ENCODE peak calls at places on chromosomes 6 and 20, in six cellular contexts. One of them, this sample, is unnamed.

GRCh38 chr6:1609662-1610496 is at the start of gene FOXC1:
- DNase-seq in stomach: peak; percentile 85
- DNase-seq in HCT116: peak; percentile 83
- DNase-seq in neuronal stem cell: peak; percentile 80
- DNase-seq in Peyer's patch: no peak
- DNase-seq in right cardiac atrium: peak; percentile 93
- DNase-seq in this sample: peak; percentile 89

GRCh38 chr6:16762547-16763477 is 1.6 kb upstream of the ATXN1 start:
- DNase-seq in Peyer's patch: peak; percentile 53
- DNase-seq in neuronal stem cell: peak; percentile 27
- DNase-seq in stomach: peak; percentile 58
- DNase-seq in HCT116: peak; percentile 83
- DNase-seq in right cardiac atrium: peak; percentile 46
- DNase-seq in this sample: peak; percentile 46

GRCh38 chr20:5191829-5192569 is 65.2 kb downstream of the CDS2 start:
- DNase-seq in HCT116: peak; percentile 51
- DNase-seq in neuronal stem cell: peak; percentile 49
- DNase-seq in Peyer's patch: no peak
- DNase-seq in stomach: peak; percentile 34
- DNase-seq in right cardiac atrium: no peak
- DNase-seq in this sample: peak; percentile 49

GRCh38 chr6:150830409-150831165 is 34.9 kb upstream of the MTHFD1L start:
- DNase-seq in stomach: no peak
- DNase-seq in HCT116: no peak
- DNase-seq in right cardiac atrium: no peak
- DNase-seq in Peyer's patch: no peak
- DNase-seq in neuronal stem cell: no peak
- DNase-seq in this sample: no peak

GRCh38 chr20:57662028-57662312 is 41.7 kb upstream of the ZBP1 start:
- DNase-seq in stomach: peak; percentile 19
- DNase-seq in HCT116: no peak
- DNase-seq in Peyer's patch: no peak
- DNase-seq in neuronal stem cell: no peak
- DNase-seq in right cardiac atrium: no peak
- DNase-seq in this sample: no peak

GRCh38 chr20:41029150-41029872 is 689 bp downstream of the TOP1 start:
- DNase-seq in right cardiac atrium: peak; percentile 37
- DNase-seq in Peyer's patch: no peak
- DNase-seq in HCT116: no peak
- DNase-seq in stomach: no peak
- DNase-seq in neuronal stem cell: peak; percentile 35
- DNase-seq in this sample: peak; percentile 40

GRCh38 chr20:53162251-53162835 is 190.2 kb downstream of the TSHZ2 start:
- DNase-seq in neuronal stem cell: peak; percentile 48
- DNase-seq in right cardiac atrium: peak; percentile 32
- DNase-seq in Peyer's patch: no peak
- DNase-seq in HCT116: peak; percentile 42
- DNase-seq in stomach: no peak
- DNase-seq in this sample: peak; percentile 53

GRCh38 chr20:17542993-17543412 is 11.8 kb upstream of the BFSP1 start:
- DNase-seq in right cardiac atrium: no peak
- DNase-seq in neuronal stem cell: no peak
- DNase-seq in Peyer's patch: no peak
- DNase-seq in HCT116: no peak
- DNase-seq in stomach: no peak
- DNase-seq in this sample: no peak

GRCh38 chr20:37764333-37764935 is 70.6 kb downstream of the CTNNBL1 start:
- DNase-seq in Peyer's patch: no peak
- DNase-seq in HCT116: no peak
- DNase-seq in neuronal stem cell: no peak
- DNase-seq in stomach: no peak
- DNase-seq in right cardiac atrium: no peak
- DNase-seq in this sample: no peak

GRCh38 chr20:46814366-46815232 is 80.0 kb upstream of the EYA2 start:
- DNase-seq in stomach: peak; percentile 33
- DNase-seq in Peyer's patch: no peak
- DNase-seq in HCT116: peak; percentile 62
- DNase-seq in neuronal stem cell: peak; percentile 82
- DNase-seq in right cardiac atrium: no peak
- DNase-seq in this sample: no peak

GRCh38 chr6:30556714-30556963 is 350 bp upstream of the GNL1 start:
- DNase-seq in HCT116: peak; percentile 91
- DNase-seq in stomach: peak; percentile 89
- DNase-seq in neuronal stem cell: no peak
- DNase-seq in Peyer's patch: peak; percentile 94
- DNase-seq in right cardiac atrium: peak; percentile 90
- DNase-seq in this sample: peak; percentile 97

GRCh38 chr20:62898093-62898964 is 28.0 kb downstream of the DIDO1 start:
- DNase-seq in HCT116: no peak
- DNase-seq in neuronal stem cell: no peak
- DNase-seq in right cardiac atrium: no peak
- DNase-seq in stomach: no peak
- DNase-seq in Peyer's patch: no peak
- DNase-seq in this sample: no peak

GRCh38 chr6:14852375-14852774 is 393.5 kb upstream of the JARID2 start:
- DNase-seq in right cardiac atrium: no peak
- DNase-seq in stomach: no peak
- DNase-seq in Peyer's patch: no peak
- DNase-seq in neuronal stem cell: no peak
- DNase-seq in HCT116: no peak
- DNase-seq in this sample: no peak

GRCh38 chr20:10225439-10226080 is 6.9 kb downstream of the SNAP25 start:
- DNase-seq in right cardiac atrium: no peak
- DNase-seq in stomach: no peak
- DNase-seq in neuronal stem cell: no peak
- DNase-seq in HCT116: no peak
- DNase-seq in Peyer's patch: no peak
- DNase-seq in this sample: no peak

GRCh38 chr20:36275011-36275410 is 31.1 kb upstream of the DLGAP4 start:
- DNase-seq in Peyer's patch: no peak
- DNase-seq in right cardiac atrium: no peak
- DNase-seq in neuronal stem cell: no peak
- DNase-seq in HCT116: no peak
- DNase-seq in stomach: no peak
- DNase-seq in this sample: no peak

GRCh38 chr20:44931911-44932310 is 22.1 kb downstream of the PABPC1L start:
- DNase-seq in right cardiac atrium: no peak
- DNase-seq in stomach: no peak
- DNase-seq in Peyer's patch: no peak
- DNase-seq in HCT116: no peak
- DNase-seq in neuronal stem cell: no peak
- DNase-seq in this sample: no peak

GRCh38 chr6:3341467-3341866 is 82.7 kb downstream of the PSMG4 start:
- DNase-seq in Peyer's patch: no peak
- DNase-seq in HCT116: no peak
- DNase-seq in stomach: no peak
- DNase-seq in neuronal stem cell: no peak
- DNase-seq in right cardiac atrium: peak; percentile 57
- DNase-seq in this sample: no peak

GRCh38 chr6:169801396-169802160 is 50.2 kb downstream of the ERMARD start:
- DNase-seq in neuronal stem cell: no peak
- DNase-seq in right cardiac atrium: no peak
- DNase-seq in HCT116: no peak
- DNase-seq in Peyer's patch: no peak
- DNase-seq in stomach: no peak
- DNase-seq in this sample: peak; percentile 6

GRCh38 chr6:44788387-44788981 is 401.0 kb downstream of the CDC5L start:
- DNase-seq in Peyer's patch: no peak
- DNase-seq in HCT116: no peak
- DNase-seq in neuronal stem cell: no peak
- DNase-seq in right cardiac atrium: no peak
- DNase-seq in stomach: no peak
- DNase-seq in this sample: no peak

GRCh38 chr6:157060440-157060949 is 262.8 kb downstream of the TMEM242 start:
- DNase-seq in HCT116: no peak
- DNase-seq in right cardiac atrium: no peak
- DNase-seq in stomach: no peak
- DNase-seq in Peyer's patch: no peak
- DNase-seq in neuronal stem cell: no peak
- DNase-seq in this sample: no peak

GRCh38 chr20:36741072-36741471 is 4.8 kb downstream of the NDRG3 start:
- DNase-seq in neuronal stem cell: no peak
- DNase-seq in HCT116: no peak
- DNase-seq in right cardiac atrium: no peak
- DNase-seq in stomach: no peak
- DNase-seq in Peyer's patch: no peak
- DNase-seq in this sample: no peak

GRCh38 chr20:50151034-50151743 is 2.3 kb downstream of the PEDS1 start:
- DNase-seq in neuronal stem cell: no peak
- DNase-seq in right cardiac atrium: no peak
- DNase-seq in stomach: peak; percentile 73
- DNase-seq in HCT116: no peak
- DNase-seq in Peyer's patch: no peak
- DNase-seq in this sample: no peak

GRCh38 chr6:71889366-71889765 is 3.0 kb downstream of the RIMS1 start:
- DNase-seq in stomach: no peak
- DNase-seq in HCT116: no peak
- DNase-seq in Peyer's patch: no peak
- DNase-seq in right cardiac atrium: no peak
- DNase-seq in neuronal stem cell: no peak
- DNase-seq in this sample: no peak

GRCh38 chr6:71886184-71887005 is at the start of gene RIMS1:
- DNase-seq in Peyer's patch: no peak
- DNase-seq in stomach: no peak
- DNase-seq in HCT116: no peak
- DNase-seq in right cardiac atrium: peak; percentile 11
- DNase-seq in neuronal stem cell: peak; percentile 61
- DNase-seq in this sample: peak; percentile 22

GRCh38 chr6:71888720-71889340 is 2.5 kb downstream of the RIMS1 start:
- DNase-seq in neuronal stem cell: no peak
- DNase-seq in stomach: no peak
- DNase-seq in HCT116: no peak
- DNase-seq in right cardiac atrium: no peak
- DNase-seq in Peyer's patch: no peak
- DNase-seq in this sample: no peak

GRCh38 chr6:71887006-71887743 is 825 bp downstream of the RIMS1 start:
- DNase-seq in right cardiac atrium: no peak
- DNase-seq in neuronal stem cell: peak; percentile 18
- DNase-seq in HCT116: no peak
- DNase-seq in Peyer's patch: no peak
- DNase-seq in stomach: no peak
- DNase-seq in this sample: no peak

DNA sequence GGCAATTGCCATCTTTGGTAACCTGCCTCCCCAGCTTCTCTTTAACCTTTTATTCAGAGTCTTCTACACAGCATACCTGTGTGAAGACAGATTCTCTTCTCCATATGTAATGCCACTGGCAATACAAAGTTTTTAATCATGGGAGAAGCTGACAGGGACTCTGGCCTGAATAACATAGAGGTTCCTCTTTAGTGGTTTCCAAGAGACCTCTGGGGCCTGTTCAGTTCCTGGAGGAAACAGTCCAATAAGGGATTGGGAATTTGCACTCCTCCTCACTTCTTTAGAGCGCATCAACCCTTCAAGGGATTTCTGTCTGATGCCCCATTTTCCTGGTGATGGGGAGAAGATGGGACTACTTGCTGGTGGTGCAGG is 1.4 kb downstream of the RIMS1 start:
- DNase-seq in Peyer's patch: no peak
- DNase-seq in HCT116: no peak
- DNase-seq in stomach: no peak
- DNase-seq in neuronal stem cell: no peak
- DNase-seq in right cardiac atrium: no peak
- DNase-seq in this sample: no peak
- H3K4me3 ChIP-seq in Peyer's patch: no peak overlapping the region
- H3K4me3 ChIP-seq in HCT116: no peak overlapping the region
- H3K4me3 ChIP-seq in stomach: no peak overlapping the region
- H3K4me3 ChIP-seq in neuronal stem cell: no peak overlapping the region
- H3K4me3 ChIP-seq in right cardiac atrium: no peak overlapping the region
- H3K4me3 ChIP-seq in this sample: no peak overlapping the region

DNA sequence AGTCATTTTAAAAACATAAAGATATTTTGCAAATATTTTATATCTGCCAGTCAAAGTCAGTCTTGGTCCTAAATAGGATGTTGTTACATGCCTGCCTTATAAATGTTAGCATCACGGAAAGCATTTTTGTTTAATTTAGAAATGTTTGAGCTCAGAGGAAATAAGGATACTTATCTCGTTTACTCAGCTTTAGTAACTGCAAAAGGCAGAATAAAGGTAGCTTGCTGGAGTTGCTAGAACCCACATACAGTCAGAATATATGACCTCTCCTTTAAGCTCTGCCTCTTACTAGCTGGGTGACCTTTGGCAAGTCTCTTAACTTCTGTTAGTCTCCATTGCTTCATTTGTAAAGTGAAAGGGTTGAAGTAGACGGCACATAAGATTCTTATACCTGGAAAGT is 867.3 kb downstream of the KIF16B start:
- DNase-seq in neuronal stem cell: no peak
- DNase-seq in stomach: no peak
- DNase-seq in HCT116: no peak
- DNase-seq in right cardiac atrium: no peak
- DNase-seq in Peyer's patch: no peak
- DNase-seq in this sample: no peak
- H3K4me3 ChIP-seq in neuronal stem cell: no peak overlapping the region
- H3K4me3 ChIP-seq in stomach: no peak overlapping the region
- H3K4me3 ChIP-seq in HCT116: no peak overlapping the region
- H3K4me3 ChIP-seq in right cardiac atrium: no peak overlapping the region
- H3K4me3 ChIP-seq in Peyer's patch: no peak overlapping the region
- H3K4me3 ChIP-seq in this sample: no peak overlapping the region

GRCh38 chr6:125792680-125793079 is 1.9 kb downstream of the NCOA7 start:
- DNase-seq in Peyer's patch: no peak
- DNase-seq in right cardiac atrium: no peak
- DNase-seq in HCT116: no peak
- DNase-seq in stomach: no peak
- DNase-seq in neuronal stem cell: no peak
- DNase-seq in this sample: no peak
- H3K4me3 ChIP-seq in Peyer's patch: peak overlapping the region; percentile 87
- H3K4me3 ChIP-seq in right cardiac atrium: peak overlapping the region; percentile 20
- H3K4me3 ChIP-seq in HCT116: no peak overlapping the region
- H3K4me3 ChIP-seq in stomach: no peak overlapping the region
- H3K4me3 ChIP-seq in neuronal stem cell: no peak overlapping the region
- H3K4me3 ChIP-seq in this sample: no peak overlapping the region

GRCh38 chr6:113805167-113805835 is 51.8 kb upstream of the MARCKS start:
- DNase-seq in right cardiac atrium: no peak
- DNase-seq in neuronal stem cell: no peak
- DNase-seq in HCT116: no peak
- DNase-seq in Peyer's patch: no peak
- DNase-seq in stomach: no peak
- DNase-seq in this sample: no peak

GRCh38 chr6:113805836-113806500 is 51.2 kb upstream of the MARCKS start:
- DNase-seq in Peyer's patch: no peak
- DNase-seq in stomach: no peak
- DNase-seq in neuronal stem cell: no peak
- DNase-seq in right cardiac atrium: no peak
- DNase-seq in HCT116: no peak
- DNase-seq in this sample: no peak

GRCh38 chr6:113813207-113813606 is 43.9 kb upstream of the MARCKS start:
- DNase-seq in HCT116: no peak
- DNase-seq in neuronal stem cell: no peak
- DNase-seq in Peyer's patch: no peak
- DNase-seq in right cardiac atrium: no peak
- DNase-seq in stomach: no peak
- DNase-seq in this sample: no peak

DNA sequence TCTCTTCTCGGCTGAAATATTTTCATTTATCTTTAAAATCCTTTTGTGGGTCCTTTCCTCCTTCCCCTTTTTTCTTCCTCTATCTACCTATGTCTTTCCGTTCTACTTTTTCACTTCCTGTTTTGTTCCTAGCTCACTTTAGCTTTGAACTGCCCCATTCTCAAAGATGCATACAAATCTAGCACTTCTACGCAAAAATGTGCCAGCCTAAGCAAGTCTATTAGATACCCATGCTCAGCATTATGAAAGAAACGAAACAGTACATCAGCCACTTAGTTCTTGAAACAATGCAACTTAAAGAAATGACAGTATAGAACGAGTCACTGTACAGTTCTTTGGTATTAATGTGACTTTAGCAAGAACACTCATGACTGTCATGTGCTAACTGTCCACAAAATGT is 47.3 kb upstream of the MARCKS start:
- DNase-seq in HCT116: no peak
- DNase-seq in neuronal stem cell: no peak
- DNase-seq in right cardiac atrium: no peak
- DNase-seq in Peyer's patch: no peak
- DNase-seq in stomach: no peak
- DNase-seq in this sample: no peak
- H3K4me3 ChIP-seq in HCT116: no peak overlapping the region
- H3K4me3 ChIP-seq in neuronal stem cell: no peak overlapping the region
- H3K4me3 ChIP-seq in right cardiac atrium: no peak overlapping the region
- H3K4me3 ChIP-seq in Peyer's patch: no peak overlapping the region
- H3K4me3 ChIP-seq in stomach: no peak overlapping the region
- H3K4me3 ChIP-seq in this sample: no peak overlapping the region